ENCODE peak calls at places on chromosomes 13 and 19, in five cellular contexts. One of them, this sample, is unnamed.

GRCh38 chr19:4870025-4870700 is 2.7 kb upstream of the PLIN3 start:
- DNase-seq in stimulated activated CD4-positive, alpha-beta T cell treated with anti-CD3 and anti-CD28 coated beads, Interleukin-1b, Interleukin-23, amount 100 ng/mL, for 1 hour: no peak
- DNase-seq in NCI-H748 treated with DMSO at 0.1 percent for 48 hours: no peak
- DNase-seq in non-pigmented ciliary epithelial cell: peak
- DNase-seq in A549: peak
- DNase-seq in this sample: no peak

GRCh38 chr13:49329831-49330545 is 82.3 kb downstream of the CDADC1 start:
- DNase-seq in stimulated activated CD4-positive, alpha-beta T cell treated with anti-CD3 and anti-CD28 coated beads, Interleukin-1b, Interleukin-23, amount 100 ng/mL, for 1 hour: no peak
- DNase-seq in NCI-H748 treated with DMSO at 0.1 percent for 48 hours: no peak
- DNase-seq in non-pigmented ciliary epithelial cell: no peak
- DNase-seq in A549: no peak
- DNase-seq in this sample: no peak

GRCh38 chr13:102788683-102789082 is 10.1 kb downstream of the POGLUT2 start:
- DNase-seq in stimulated activated CD4-positive, alpha-beta T cell treated with anti-CD3 and anti-CD28 coated beads, Interleukin-1b, Interleukin-23, amount 100 ng/mL, for 1 hour: no peak
- DNase-seq in NCI-H748 treated with DMSO at 0.1 percent for 48 hours: no peak
- DNase-seq in non-pigmented ciliary epithelial cell: no peak
- DNase-seq in A549: no peak
- DNase-seq in this sample: no peak

GRCh38 chr13:28854657-28855056 is 34.5 kb downstream of the MTUS2 start:
- DNase-seq in stimulated activated CD4-positive, alpha-beta T cell treated with anti-CD3 and anti-CD28 coated beads, Interleukin-1b, Interleukin-23, amount 100 ng/mL, for 1 hour: no peak
- DNase-seq in NCI-H748 treated with DMSO at 0.1 percent for 48 hours: no peak
- DNase-seq in non-pigmented ciliary epithelial cell: no peak
- DNase-seq in A549: no peak
- DNase-seq in this sample: no peak

GRCh38 chr13:51230473-51231105 is 8.4 kb downstream of the FAM124A start:
- DNase-seq in stimulated activated CD4-positive, alpha-beta T cell treated with anti-CD3 and anti-CD28 coated beads, Interleukin-1b, Interleukin-23, amount 100 ng/mL, for 1 hour: no peak
- DNase-seq in NCI-H748 treated with DMSO at 0.1 percent for 48 hours: no peak
- DNase-seq in non-pigmented ciliary epithelial cell: no peak
- DNase-seq in A549: no peak
- DNase-seq in this sample: no peak

GRCh38 chr13:66560189-66560588 is 669.9 kb downstream of the PCDH9 start:
- DNase-seq in stimulated activated CD4-positive, alpha-beta T cell treated with anti-CD3 and anti-CD28 coated beads, Interleukin-1b, Interleukin-23, amount 100 ng/mL, for 1 hour: no peak
- DNase-seq in NCI-H748 treated with DMSO at 0.1 percent for 48 hours: no peak
- DNase-seq in non-pigmented ciliary epithelial cell: no peak
- DNase-seq in A549: peak
- DNase-seq in this sample: no peak

GRCh38 chr13:102779426-102780159 is 6.0 kb upstream of the TEX30 start:
- DNase-seq in stimulated activated CD4-positive, alpha-beta T cell treated with anti-CD3 and anti-CD28 coated beads, Interleukin-1b, Interleukin-23, amount 100 ng/mL, for 1 hour: no peak
- DNase-seq in NCI-H748 treated with DMSO at 0.1 percent for 48 hours: no peak
- DNase-seq in non-pigmented ciliary epithelial cell: no peak
- DNase-seq in A549: no peak
- DNase-seq in this sample: no peak

GRCh38 chr13:45473627-45474026 is 8.9 kb downstream of the COG3 start:
- DNase-seq in stimulated activated CD4-positive, alpha-beta T cell treated with anti-CD3 and anti-CD28 coated beads, Interleukin-1b, Interleukin-23, amount 100 ng/mL, for 1 hour: no peak
- DNase-seq in NCI-H748 treated with DMSO at 0.1 percent for 48 hours: no peak
- DNase-seq in non-pigmented ciliary epithelial cell: no peak
- DNase-seq in A549: peak
- DNase-seq in this sample: no peak

GRCh38 chr19:16338470-16339360 is 14.1 kb downstream of the KLF2 start:
- DNase-seq in stimulated activated CD4-positive, alpha-beta T cell treated with anti-CD3 and anti-CD28 coated beads, Interleukin-1b, Interleukin-23, amount 100 ng/mL, for 1 hour: no peak
- DNase-seq in NCI-H748 treated with DMSO at 0.1 percent for 48 hours: no peak
- DNase-seq in non-pigmented ciliary epithelial cell: peak
- DNase-seq in A549: peak
- DNase-seq in this sample: no peak

GRCh38 chr19:17450264-17451075 is 2.0 kb upstream of the TMEM221 start:
- DNase-seq in stimulated activated CD4-positive, alpha-beta T cell treated with anti-CD3 and anti-CD28 coated beads, Interleukin-1b, Interleukin-23, amount 100 ng/mL, for 1 hour: no peak
- DNase-seq in NCI-H748 treated with DMSO at 0.1 percent for 48 hours: no peak
- DNase-seq in non-pigmented ciliary epithelial cell: no peak
- DNase-seq in A549: peak
- DNase-seq in this sample: no peak

GRCh38 chr13:51532736-51533197 is 51.5 kb upstream of the WDFY2 start:
- DNase-seq in stimulated activated CD4-positive, alpha-beta T cell treated with anti-CD3 and anti-CD28 coated beads, Interleukin-1b, Interleukin-23, amount 100 ng/mL, for 1 hour: no peak
- DNase-seq in NCI-H748 treated with DMSO at 0.1 percent for 48 hours: no peak
- DNase-seq in non-pigmented ciliary epithelial cell: no peak
- DNase-seq in A549: no peak
- DNase-seq in this sample: no peak

GRCh38 chr19:45526143-45526542 is 18.9 kb downstream of the VASP start:
- DNase-seq in stimulated activated CD4-positive, alpha-beta T cell treated with anti-CD3 and anti-CD28 coated beads, Interleukin-1b, Interleukin-23, amount 100 ng/mL, for 1 hour: no peak
- DNase-seq in NCI-H748 treated with DMSO at 0.1 percent for 48 hours: peak
- DNase-seq in non-pigmented ciliary epithelial cell: no peak
- DNase-seq in A549: peak
- DNase-seq in this sample: peak

GRCh38 chr13:33260168-33261098 is 25.1 kb downstream of the STARD13 start:
- DNase-seq in stimulated activated CD4-positive, alpha-beta T cell treated with anti-CD3 and anti-CD28 coated beads, Interleukin-1b, Interleukin-23, amount 100 ng/mL, for 1 hour: no peak
- DNase-seq in NCI-H748 treated with DMSO at 0.1 percent for 48 hours: peak
- DNase-seq in non-pigmented ciliary epithelial cell: no peak
- DNase-seq in A549: no peak
- DNase-seq in this sample: no peak

GRCh38 chr13:46721054-46721453 is 75.9 kb downstream of the ESD start:
- DNase-seq in stimulated activated CD4-positive, alpha-beta T cell treated with anti-CD3 and anti-CD28 coated beads, Interleukin-1b, Interleukin-23, amount 100 ng/mL, for 1 hour: peak
- DNase-seq in NCI-H748 treated with DMSO at 0.1 percent for 48 hours: no peak
- DNase-seq in non-pigmented ciliary epithelial cell: no peak
- DNase-seq in A549: peak
- DNase-seq in this sample: no peak

GRCh38 chr13:84139561-84140158 is 257.4 kb upstream of the SLITRK1 start:
- DNase-seq in stimulated activated CD4-positive, alpha-beta T cell treated with anti-CD3 and anti-CD28 coated beads, Interleukin-1b, Interleukin-23, amount 100 ng/mL, for 1 hour: no peak
- DNase-seq in NCI-H748 treated with DMSO at 0.1 percent for 48 hours: no peak
- DNase-seq in non-pigmented ciliary epithelial cell: no peak
- DNase-seq in A549: no peak
- DNase-seq in this sample: no peak

This sample was measured in H1.